ENCODE peak calls at places on chromosome 2, in four cellular contexts. Y is Right ventricle myocardium superior, X is G401, M is left cardiac atrium. H is an unnamed sample.
A peak's percentile ranks its signal among the peaks of the same experiment; 100 is the strongest.

GRCh38 chr2:199602271-199602895 is 144.6 kb upstream of the SATB2 start:
- DNase-seq in Y (no peak), M (no peak), X (no peak), H (no peak)

GRCh38 chr2:107648781-107649413 is 177.8 kb upstream of the RGPD4 start:
- DNase-seq in Y (no peak), X (no peak), M (no peak), H (no peak)

GRCh38 chr2:186592137-186592875 is 2.5 kb downstream of the ITGAV start:
- DNase-seq in Y (no peak), M (no peak), X (no peak), H (no peak)

GRCh38 chr2:100923461-100924020 is 78.5 kb upstream of the RPL31 start:
- DNase-seq in Y (no peak), M (no peak), X (no peak), H (no peak)

GRCh38 chr2:30358351-30358750 is 88.7 kb upstream of the LCLAT1 start:
- DNase-seq in Y (no peak), X (no peak), M (no peak), H (no peak)

GRCh38 chr2:23418490-23418911 is 33.5 kb downstream of the KLHL29 start:
- DNase-seq in M (no peak), Y (no peak), X (no peak), H (no peak)

GRCh38 chr2:174004900-174005605 is 39.9 kb upstream of the SP3 start:
- DNase-seq in X (no peak), M (peak; percentile 51), Y (peak; percentile 61), H (no peak)

GRCh38 chr2:74441690-74442482 is at the start of gene RTKN:
- DNase-seq in M (peak; percentile 68), Y (peak; percentile 74), X (peak; percentile 29), H (peak; percentile 47)

GRCh38 chr2:213411582-213412289 is 127.5 kb downstream of the SPAG16 start:
- DNase-seq in X (no peak), M (no peak), Y (no peak), H (no peak)

GRCh38 chr2:36469701-36470100 is 114.1 kb downstream of the CRIM1 start:
- DNase-seq in Y (no peak), M (no peak), X (no peak), H (no peak)

GRCh38 chr2:128405981-128406601 is 87.4 kb upstream of the HS6ST1 start:
- DNase-seq in X (no peak), Y (no peak), M (no peak), H (no peak)

GRCh38 chr2:206031162-206031784 is 54.7 kb downstream of the INO80D start:
- DNase-seq in X (no peak), M (no peak), Y (no peak), H (no peak)

GRCh38 chr2:53785378-53785777 is 1.4 kb downstream of the ASB3 start:
- DNase-seq in X (no peak), Y (no peak), M (no peak), H (no peak)

GRCh38 chr2:173841110-173841509 is 124.1 kb downstream of the SP3 start:
- DNase-seq in Y (no peak), M (no peak), X (no peak), H (no peak)

GRCh38 chr2:23287250-23287704 is 97.7 kb upstream of the KLHL29 start:
- DNase-seq in X (peak; percentile 8), M (no peak), Y (no peak), H (no peak)

GRCh38 chr2:119837350-119837749 is 77.6 kb downstream of the PTPN4 start:
- DNase-seq in Y (no peak), X (no peak), M (no peak), H (no peak)

GRCh38 chr2:239947361-239948045 is 77.6 kb downstream of the NDUFA10 start:
- DNase-seq in X (peak; percentile 42), Y (peak; percentile 43), M (peak; percentile 16), H (peak; percentile 22)

GRCh38 chr2:237281900-237282306 is 132.1 kb downstream of the COL6A3 start:
- DNase-seq in Y (no peak), M (no peak), X (no peak), H (no peak)

GRCh38 chr2:218814540-218815243 is 16.9 kb downstream of the PRKAG3 start:
- DNase-seq in Y (no peak), M (no peak), X (no peak), H (no peak)